ENCODE peak calls at places on chromosomes 2 and 18, in eight cellular contexts. One of them, this sample, is unnamed.

GRCh38 chr18:3321133-3321812 is 59.3 kb downstream of the MYL12B start:
- DNase-seq in fibroblast of pulmonary artery: peak
- DNase-seq in thyroid gland: peak
- DNase-seq in fibroblast of the aortic adventitia: peak
- DNase-seq in NB4: no peak
- DNase-seq in AG10803: peak
- DNase-seq in DND-41: no peak
- DNase-seq in endodermal cell: no peak
- DNase-seq in this sample: peak

GRCh38 chr18:10378688-10379465 is 75.6 kb upstream of the APCDD1 start:
- DNase-seq in DND-41: no peak
- DNase-seq in AG10803: peak
- DNase-seq in NB4: no peak
- DNase-seq in endodermal cell: no peak
- DNase-seq in thyroid gland: no peak
- DNase-seq in fibroblast of the aortic adventitia: no peak
- DNase-seq in fibroblast of pulmonary artery: no peak
- DNase-seq in this sample: peak

GRCh38 chr2:15094161-15094560 is 461.6 kb downstream of the LRATD1 start:
- DNase-seq in AG10803: no peak
- DNase-seq in NB4: no peak
- DNase-seq in thyroid gland: no peak
- DNase-seq in fibroblast of pulmonary artery: no peak
- DNase-seq in fibroblast of the aortic adventitia: no peak
- DNase-seq in endodermal cell: no peak
- DNase-seq in DND-41: no peak
- DNase-seq in this sample: no peak

GRCh38 chr2:24754985-24755690 is 38.1 kb downstream of the PTRHD1 start:
- DNase-seq in endodermal cell: no peak
- DNase-seq in NB4: no peak
- DNase-seq in fibroblast of pulmonary artery: no peak
- DNase-seq in DND-41: no peak
- DNase-seq in fibroblast of the aortic adventitia: no peak
- DNase-seq in AG10803: no peak
- DNase-seq in thyroid gland: no peak
- DNase-seq in this sample: no peak

GRCh38 chr2:235521844-235522243 is 28.0 kb downstream of the AGAP1 start:
- DNase-seq in endodermal cell: no peak
- DNase-seq in fibroblast of the aortic adventitia: peak
- DNase-seq in NB4: no peak
- DNase-seq in DND-41: no peak
- DNase-seq in fibroblast of pulmonary artery: peak
- DNase-seq in AG10803: peak
- DNase-seq in thyroid gland: no peak
- DNase-seq in this sample: peak

GRCh38 chr2:100292022-100292580 is 30.2 kb downstream of the LONRF2 start:
- DNase-seq in thyroid gland: peak
- DNase-seq in NB4: peak
- DNase-seq in AG10803: peak
- DNase-seq in fibroblast of the aortic adventitia: peak
- DNase-seq in DND-41: peak
- DNase-seq in fibroblast of pulmonary artery: peak
- DNase-seq in endodermal cell: peak
- DNase-seq in this sample: peak

GRCh38 chr2:149001496-149001895 is 37.0 kb upstream of the LYPD6B start:
- DNase-seq in AG10803: no peak
- DNase-seq in endodermal cell: no peak
- DNase-seq in fibroblast of the aortic adventitia: no peak
- DNase-seq in thyroid gland: no peak
- DNase-seq in DND-41: no peak
- DNase-seq in fibroblast of pulmonary artery: no peak
- DNase-seq in NB4: no peak
- DNase-seq in this sample: no peak

GRCh38 chr2:86284987-86285386 is 52.4 kb downstream of the REEP1 start:
- DNase-seq in DND-41: no peak
- DNase-seq in thyroid gland: no peak
- DNase-seq in AG10803: no peak
- DNase-seq in NB4: no peak
- DNase-seq in fibroblast of the aortic adventitia: no peak
- DNase-seq in fibroblast of pulmonary artery: no peak
- DNase-seq in endodermal cell: no peak
- DNase-seq in this sample: no peak

GRCh38 chr2:10222-10875 is 36.0 kb downstream of the FAM110C start:
- DNase-seq in thyroid gland: no peak
- DNase-seq in AG10803: no peak
- DNase-seq in NB4: peak
- DNase-seq in fibroblast of the aortic adventitia: peak
- DNase-seq in endodermal cell: peak
- DNase-seq in DND-41: no peak
- DNase-seq in fibroblast of pulmonary artery: no peak
- DNase-seq in this sample: peak

GRCh38 chr2:212974692-212975091 is 176.7 kb downstream of the IKZF2 start:
- DNase-seq in fibroblast of pulmonary artery: peak
- DNase-seq in DND-41: no peak
- DNase-seq in AG10803: peak
- DNase-seq in fibroblast of the aortic adventitia: peak
- DNase-seq in thyroid gland: no peak
- DNase-seq in endodermal cell: no peak
- DNase-seq in NB4: peak
- DNase-seq in this sample: peak

GRCh38 chr2:195656131-195656858 is 731 bp upstream of the SLC39A10 start:
- DNase-seq in fibroblast of the aortic adventitia: no peak
- DNase-seq in NB4: peak
- DNase-seq in AG10803: no peak
- DNase-seq in DND-41: no peak
- DNase-seq in fibroblast of pulmonary artery: no peak
- DNase-seq in thyroid gland: no peak
- DNase-seq in endodermal cell: no peak
- DNase-seq in this sample: no peak

GRCh38 chr18:3305354-3305762 is 43.4 kb downstream of the MYL12B start:
- DNase-seq in fibroblast of the aortic adventitia: peak
- DNase-seq in fibroblast of pulmonary artery: peak
- DNase-seq in AG10803: peak
- DNase-seq in endodermal cell: no peak
- DNase-seq in NB4: peak
- DNase-seq in DND-41: no peak
- DNase-seq in thyroid gland: no peak
- DNase-seq in this sample: peak

GRCh38 chr2:55809875-55810620 is 113.5 kb downstream of the EFEMP1 start:
- DNase-seq in fibroblast of the aortic adventitia: peak
- DNase-seq in fibroblast of pulmonary artery: peak
- DNase-seq in thyroid gland: no peak
- DNase-seq in DND-41: no peak
- DNase-seq in NB4: no peak
- DNase-seq in AG10803: peak
- DNase-seq in endodermal cell: no peak
- DNase-seq in this sample: peak

GRCh38 chr2:234392230-234392629 is 104.7 kb downstream of the ARL4C start:
- DNase-seq in fibroblast of pulmonary artery: no peak
- DNase-seq in endodermal cell: no peak
- DNase-seq in NB4: no peak
- DNase-seq in AG10803: no peak
- DNase-seq in thyroid gland: no peak
- DNase-seq in DND-41: no peak
- DNase-seq in fibroblast of the aortic adventitia: no peak
- DNase-seq in this sample: no peak

DNA sequence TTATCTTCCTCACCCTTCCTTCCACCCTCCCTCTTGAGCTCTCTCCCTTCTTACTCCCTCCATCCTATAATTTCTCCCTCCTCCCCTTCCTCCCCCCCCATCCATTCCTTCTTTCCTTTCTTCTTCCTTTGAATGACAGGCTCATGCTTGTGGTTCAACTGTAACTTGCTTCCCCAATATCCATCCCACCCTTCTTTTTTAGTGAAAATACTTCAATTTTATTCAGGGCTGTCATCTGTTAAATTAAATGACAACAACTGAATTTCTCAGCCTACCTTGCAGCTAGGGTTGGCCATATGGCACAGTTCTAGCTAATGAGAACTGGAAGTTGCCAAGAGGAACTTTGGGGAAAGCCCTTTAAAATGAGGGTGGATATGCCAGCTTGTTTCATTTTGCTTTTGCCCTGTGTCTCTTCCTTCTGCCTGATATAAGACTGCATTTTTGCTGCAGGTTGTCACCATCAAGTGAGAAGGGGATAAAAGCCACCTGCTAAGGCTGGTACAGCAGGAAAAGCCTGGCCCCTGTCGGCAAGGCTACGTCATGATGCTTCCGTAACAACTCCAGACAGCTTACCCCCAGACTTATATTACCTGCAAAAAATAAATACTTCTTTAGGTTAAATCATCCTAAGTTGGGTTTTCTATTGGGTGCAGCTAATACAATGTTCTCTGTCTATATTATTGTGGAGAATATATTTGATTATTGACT is 121.8 kb downstream of the NXPH2 start:
- DNase-seq in endodermal cell: peak
- DNase-seq in fibroblast of pulmonary artery: no peak
- DNase-seq in DND-41: no peak
- DNase-seq in NB4: peak
- DNase-seq in thyroid gland: no peak
- DNase-seq in fibroblast of the aortic adventitia: no peak
- DNase-seq in AG10803: no peak
- DNase-seq in this sample: no peak
- H3K4me3 ChIP-seq in endodermal cell: no peak
- H3K4me3 ChIP-seq in fibroblast of pulmonary artery: no peak
- H3K4me3 ChIP-seq in DND-41: no peak
- H3K4me3 ChIP-seq in NB4: no peak
- H3K4me3 ChIP-seq in thyroid gland: no peak
- H3K4me3 ChIP-seq in fibroblast of the aortic adventitia: no peak
- H3K4me3 ChIP-seq in AG10803: no peak
- H3K4me3 ChIP-seq in this sample: no peak

DNA sequence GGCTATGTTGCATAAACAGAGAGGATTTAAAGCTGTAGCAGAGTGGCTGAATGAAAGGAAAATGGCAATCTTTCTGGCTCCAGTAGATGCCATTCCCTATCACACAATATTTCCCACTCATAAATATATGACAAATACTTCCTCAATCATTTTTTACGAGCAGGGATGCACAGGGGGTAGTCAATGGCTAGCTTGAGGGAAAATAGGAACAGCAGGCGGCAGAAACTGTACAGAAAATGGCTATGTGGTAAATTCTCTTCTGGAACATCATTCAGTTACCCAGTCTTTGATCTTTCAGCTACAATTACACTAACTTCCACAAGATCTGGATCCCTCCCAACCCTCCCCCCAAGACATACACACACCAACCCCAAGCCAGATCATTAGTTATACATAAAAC is 127.2 kb downstream of the OLA1 start:
- DNase-seq in AG10803: no peak
- DNase-seq in NB4: no peak
- DNase-seq in fibroblast of the aortic adventitia: no peak
- DNase-seq in fibroblast of pulmonary artery: no peak
- DNase-seq in thyroid gland: no peak
- DNase-seq in endodermal cell: no peak
- DNase-seq in DND-41: no peak
- DNase-seq in this sample: peak
- H3K4me3 ChIP-seq in AG10803: no peak
- H3K4me3 ChIP-seq in NB4: no peak
- H3K4me3 ChIP-seq in fibroblast of the aortic adventitia: no peak
- H3K4me3 ChIP-seq in fibroblast of pulmonary artery: no peak
- H3K4me3 ChIP-seq in thyroid gland: no peak
- H3K4me3 ChIP-seq in endodermal cell: no peak
- H3K4me3 ChIP-seq in DND-41: no peak
- H3K4me3 ChIP-seq in this sample: no peak

DNA sequence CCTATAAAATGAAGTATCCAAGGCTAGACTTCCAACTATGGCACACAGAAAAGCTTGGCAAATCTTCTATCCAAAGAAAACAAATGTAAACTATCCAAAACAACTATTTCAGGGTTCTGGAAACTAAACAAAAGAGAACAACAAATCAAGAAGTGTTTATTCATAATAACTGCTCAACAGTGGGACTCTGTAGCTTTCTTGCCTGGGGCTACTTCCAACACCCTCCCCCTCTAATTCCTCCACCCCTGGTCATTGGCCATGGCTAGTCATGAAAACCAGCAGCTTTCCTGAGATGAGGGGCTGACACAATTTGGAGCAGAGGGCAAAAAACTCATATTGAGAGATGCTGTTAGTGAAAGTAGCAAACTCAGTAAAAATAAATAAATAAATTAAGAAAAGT is 106.9 kb downstream of the EXOC6B start:
- DNase-seq in DND-41: no peak
- DNase-seq in NB4: no peak
- DNase-seq in AG10803: no peak
- DNase-seq in endodermal cell: no peak
- DNase-seq in fibroblast of pulmonary artery: no peak
- DNase-seq in thyroid gland: no peak
- DNase-seq in fibroblast of the aortic adventitia: no peak
- DNase-seq in this sample: peak
- H3K4me3 ChIP-seq in DND-41: no peak
- H3K4me3 ChIP-seq in NB4: no peak
- H3K4me3 ChIP-seq in AG10803: no peak
- H3K4me3 ChIP-seq in endodermal cell: no peak
- H3K4me3 ChIP-seq in fibroblast of pulmonary artery: no peak
- H3K4me3 ChIP-seq in thyroid gland: no peak
- H3K4me3 ChIP-seq in fibroblast of the aortic adventitia: no peak
- H3K4me3 ChIP-seq in this sample: no peak

GRCh38 chr2:109128048-109128465 is 948 bp upstream of the SH3RF3 start:
- DNase-seq in AG10803: peak
- DNase-seq in thyroid gland: peak
- DNase-seq in fibroblast of pulmonary artery: peak
- DNase-seq in NB4: peak
- DNase-seq in fibroblast of the aortic adventitia: peak
- DNase-seq in DND-41: peak
- DNase-seq in endodermal cell: peak
- DNase-seq in this sample: peak

GRCh38 chr2:109129921-109130725 is 1.1 kb downstream of the SH3RF3 start:
- DNase-seq in thyroid gland: no peak
- DNase-seq in AG10803: peak
- DNase-seq in fibroblast of pulmonary artery: peak
- DNase-seq in endodermal cell: peak
- DNase-seq in DND-41: no peak
- DNase-seq in NB4: peak
- DNase-seq in fibroblast of the aortic adventitia: peak
- DNase-seq in this sample: peak

GRCh38 chr2:109128466-109129355 is at the start of gene SH3RF3:
- DNase-seq in fibroblast of pulmonary artery: peak
- DNase-seq in thyroid gland: peak
- DNase-seq in endodermal cell: peak
- DNase-seq in fibroblast of the aortic adventitia: peak
- DNase-seq in DND-41: peak
- DNase-seq in NB4: peak
- DNase-seq in AG10803: peak
- DNase-seq in this sample: peak

GRCh38 chr2:109130726-109130995 is 1.7 kb downstream of the SH3RF3 start:
- DNase-seq in fibroblast of pulmonary artery: no peak
- DNase-seq in NB4: no peak
- DNase-seq in AG10803: no peak
- DNase-seq in thyroid gland: no peak
- DNase-seq in DND-41: no peak
- DNase-seq in fibroblast of the aortic adventitia: peak
- DNase-seq in endodermal cell: no peak
- DNase-seq in this sample: no peak

DNA sequence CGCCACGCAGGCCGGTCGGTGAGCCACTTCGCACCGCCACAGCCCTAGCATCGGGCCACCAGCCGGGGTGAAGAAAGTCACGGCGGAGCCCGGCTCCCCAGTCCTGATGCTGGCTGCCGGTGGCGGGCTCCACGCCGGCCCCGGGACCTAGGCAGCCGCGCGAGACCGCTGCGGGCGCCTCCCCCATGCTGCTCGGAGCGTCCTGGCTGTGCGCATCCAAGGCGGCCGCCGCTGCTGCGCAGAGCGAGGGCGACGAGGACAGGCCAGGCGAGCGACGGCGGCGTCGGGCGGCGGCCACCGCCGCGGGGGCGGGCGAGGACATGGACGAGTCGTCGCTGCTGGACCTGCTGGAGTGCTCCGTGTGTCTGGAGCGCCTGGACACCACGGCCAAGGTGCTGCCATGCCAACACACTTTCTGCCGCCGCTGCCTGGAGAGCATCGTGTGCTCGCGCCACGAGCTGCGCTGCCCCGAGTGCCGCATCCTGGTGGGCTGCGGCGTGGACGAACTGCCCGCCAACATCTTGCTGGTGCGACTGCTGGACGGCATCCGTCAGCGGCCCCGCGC is 433 bp downstream of the SH3RF3 start:
- DNase-seq in endodermal cell: peak
- DNase-seq in DND-41: no peak
- DNase-seq in thyroid gland: peak
- DNase-seq in AG10803: peak
- DNase-seq in fibroblast of pulmonary artery: peak
- DNase-seq in NB4: peak
- DNase-seq in fibroblast of the aortic adventitia: peak
- DNase-seq in this sample: peak
- H3K4me3 ChIP-seq in endodermal cell: peak
- H3K4me3 ChIP-seq in DND-41: no peak
- H3K4me3 ChIP-seq in thyroid gland: peak
- H3K4me3 ChIP-seq in AG10803: peak
- H3K4me3 ChIP-seq in fibroblast of pulmonary artery: peak
- H3K4me3 ChIP-seq in NB4: peak
- H3K4me3 ChIP-seq in fibroblast of the aortic adventitia: peak
- H3K4me3 ChIP-seq in this sample: peak